ENCODE peak calls at places on chromosome 3, in ten cellular contexts. One of them, this sample, is unnamed.

GRCh38 chr3:64209866-64210609 is 15.2 kb downstream of the PRICKLE2 start:
- DNase-seq in sciatic nerve: peak; percentile 77
- DNase-seq in ACHN: no peak
- DNase-seq in T-helper 2 cell: no peak
- DNase-seq in stimulated activated CD4-positive, alpha-beta T cell treated with anti-CD3 and anti-CD28 coated beads, Interleukin-2, amount 100 ng/mL, for 48 hours: no peak
- DNase-seq in NCI-H510A: no peak
- DNase-seq in naive thymus-derived CD8-positive, alpha-beta T cell: no peak
- DNase-seq in germinal center: no peak
- DNase-seq in GM23338: no peak
- DNase-seq in H4: peak; percentile 60
- DNase-seq in this sample: no peak

GRCh38 chr3:104360038-104360437 is 1006.7 kb upstream of the ALCAM start:
- DNase-seq in sciatic nerve: no peak
- DNase-seq in ACHN: peak; percentile 24
- DNase-seq in T-helper 2 cell: no peak
- DNase-seq in stimulated activated CD4-positive, alpha-beta T cell treated with anti-CD3 and anti-CD28 coated beads, Interleukin-2, amount 100 ng/mL, for 48 hours: no peak
- DNase-seq in NCI-H510A: no peak
- DNase-seq in naive thymus-derived CD8-positive, alpha-beta T cell: no peak
- DNase-seq in germinal center: no peak
- DNase-seq in GM23338: no peak
- DNase-seq in H4: no peak
- DNase-seq in this sample: no peak

GRCh38 chr3:14039149-14039548 is 85.5 kb downstream of the CHCHD4 start:
- DNase-seq in sciatic nerve: no peak
- DNase-seq in ACHN: no peak
- DNase-seq in T-helper 2 cell: no peak
- DNase-seq in stimulated activated CD4-positive, alpha-beta T cell treated with anti-CD3 and anti-CD28 coated beads, Interleukin-2, amount 100 ng/mL, for 48 hours: no peak
- DNase-seq in NCI-H510A: no peak
- DNase-seq in naive thymus-derived CD8-positive, alpha-beta T cell: no peak
- DNase-seq in germinal center: no peak
- DNase-seq in GM23338: no peak
- DNase-seq in H4: no peak
- DNase-seq in this sample: no peak

GRCh38 chr3:123561188-123561587 is 23.7 kb downstream of the HACD2 start:
- DNase-seq in sciatic nerve: no peak
- DNase-seq in ACHN: no peak
- DNase-seq in T-helper 2 cell: no peak
- DNase-seq in stimulated activated CD4-positive, alpha-beta T cell treated with anti-CD3 and anti-CD28 coated beads, Interleukin-2, amount 100 ng/mL, for 48 hours: no peak
- DNase-seq in NCI-H510A: no peak
- DNase-seq in naive thymus-derived CD8-positive, alpha-beta T cell: no peak
- DNase-seq in germinal center: no peak
- DNase-seq in GM23338: no peak
- DNase-seq in H4: no peak
- DNase-seq in this sample: no peak

GRCh38 chr3:58116161-58116955 is 94.4 kb downstream of the DNASE1L3 start:
- DNase-seq in sciatic nerve: no peak
- DNase-seq in ACHN: no peak
- DNase-seq in T-helper 2 cell: no peak
- DNase-seq in stimulated activated CD4-positive, alpha-beta T cell treated with anti-CD3 and anti-CD28 coated beads, Interleukin-2, amount 100 ng/mL, for 48 hours: peak; percentile 9
- DNase-seq in NCI-H510A: no peak
- DNase-seq in naive thymus-derived CD8-positive, alpha-beta T cell: peak; percentile 89
- DNase-seq in germinal center: peak; percentile 83
- DNase-seq in GM23338: no peak
- DNase-seq in H4: no peak
- DNase-seq in this sample: no peak

GRCh38 chr3:82133070-82133606 is 371.7 kb upstream of the GBE1 start:
- DNase-seq in sciatic nerve: peak; percentile 65
- DNase-seq in ACHN: peak; percentile 59
- DNase-seq in T-helper 2 cell: no peak
- DNase-seq in stimulated activated CD4-positive, alpha-beta T cell treated with anti-CD3 and anti-CD28 coated beads, Interleukin-2, amount 100 ng/mL, for 48 hours: peak; percentile 23
- DNase-seq in NCI-H510A: peak; percentile 5
- DNase-seq in naive thymus-derived CD8-positive, alpha-beta T cell: peak; percentile 34
- DNase-seq in germinal center: peak; percentile 33
- DNase-seq in GM23338: peak; percentile 78
- DNase-seq in H4: peak; percentile 29
- DNase-seq in this sample: peak; percentile 57

GRCh38 chr3:160665784-160666526 is 11.0 kb upstream of the ARL14 start:
- DNase-seq in sciatic nerve: no peak
- DNase-seq in ACHN: no peak
- DNase-seq in T-helper 2 cell: no peak
- DNase-seq in stimulated activated CD4-positive, alpha-beta T cell treated with anti-CD3 and anti-CD28 coated beads, Interleukin-2, amount 100 ng/mL, for 48 hours: no peak
- DNase-seq in NCI-H510A: no peak
- DNase-seq in naive thymus-derived CD8-positive, alpha-beta T cell: no peak
- DNase-seq in germinal center: no peak
- DNase-seq in GM23338: no peak
- DNase-seq in H4: peak; percentile 65
- DNase-seq in this sample: peak; percentile 90

GRCh38 chr3:167750273-167750971 is 14.9 kb downstream of the SERPINI1 start:
- DNase-seq in sciatic nerve: no peak
- DNase-seq in ACHN: no peak
- DNase-seq in T-helper 2 cell: no peak
- DNase-seq in stimulated activated CD4-positive, alpha-beta T cell treated with anti-CD3 and anti-CD28 coated beads, Interleukin-2, amount 100 ng/mL, for 48 hours: no peak
- DNase-seq in NCI-H510A: no peak
- DNase-seq in naive thymus-derived CD8-positive, alpha-beta T cell: no peak
- DNase-seq in germinal center: peak; percentile 10
- DNase-seq in GM23338: no peak
- DNase-seq in H4: no peak
- DNase-seq in this sample: no peak

GRCh38 chr3:16319723-16320122 is 54.7 kb downstream of the OXNAD1 start:
- DNase-seq in sciatic nerve: no peak
- DNase-seq in ACHN: no peak
- DNase-seq in T-helper 2 cell: no peak
- DNase-seq in stimulated activated CD4-positive, alpha-beta T cell treated with anti-CD3 and anti-CD28 coated beads, Interleukin-2, amount 100 ng/mL, for 48 hours: no peak
- DNase-seq in NCI-H510A: no peak
- DNase-seq in naive thymus-derived CD8-positive, alpha-beta T cell: no peak
- DNase-seq in germinal center: no peak
- DNase-seq in GM23338: no peak
- DNase-seq in H4: no peak
- DNase-seq in this sample: no peak

GRCh38 chr3:189531271-189531670 is 99.9 kb upstream of the TP63 start:
- DNase-seq in sciatic nerve: no peak
- DNase-seq in ACHN: no peak
- DNase-seq in T-helper 2 cell: no peak
- DNase-seq in stimulated activated CD4-positive, alpha-beta T cell treated with anti-CD3 and anti-CD28 coated beads, Interleukin-2, amount 100 ng/mL, for 48 hours: no peak
- DNase-seq in NCI-H510A: no peak
- DNase-seq in naive thymus-derived CD8-positive, alpha-beta T cell: no peak
- DNase-seq in germinal center: no peak
- DNase-seq in GM23338: no peak
- DNase-seq in H4: no peak
- DNase-seq in this sample: no peak

GRCh38 chr3:21846976-21847375 is 96.0 kb upstream of the ZNF385D start:
- DNase-seq in sciatic nerve: no peak
- DNase-seq in ACHN: no peak
- DNase-seq in T-helper 2 cell: no peak
- DNase-seq in stimulated activated CD4-positive, alpha-beta T cell treated with anti-CD3 and anti-CD28 coated beads, Interleukin-2, amount 100 ng/mL, for 48 hours: no peak
- DNase-seq in NCI-H510A: no peak
- DNase-seq in naive thymus-derived CD8-positive, alpha-beta T cell: no peak
- DNase-seq in germinal center: no peak
- DNase-seq in GM23338: no peak
- DNase-seq in H4: no peak
- DNase-seq in this sample: no peak

GRCh38 chr3:189572249-189572648 is 58.9 kb upstream of the TP63 start:
- DNase-seq in sciatic nerve: no peak
- DNase-seq in ACHN: no peak
- DNase-seq in T-helper 2 cell: no peak
- DNase-seq in stimulated activated CD4-positive, alpha-beta T cell treated with anti-CD3 and anti-CD28 coated beads, Interleukin-2, amount 100 ng/mL, for 48 hours: no peak
- DNase-seq in NCI-H510A: no peak
- DNase-seq in naive thymus-derived CD8-positive, alpha-beta T cell: no peak
- DNase-seq in germinal center: no peak
- DNase-seq in GM23338: no peak
- DNase-seq in H4: no peak
- DNase-seq in this sample: no peak

GRCh38 chr3:184334470-184335158 is 2.8 kb upstream of the FAM131A start:
- DNase-seq in sciatic nerve: no peak
- DNase-seq in ACHN: peak; percentile 55
- DNase-seq in T-helper 2 cell: no peak
- DNase-seq in stimulated activated CD4-positive, alpha-beta T cell treated with anti-CD3 and anti-CD28 coated beads, Interleukin-2, amount 100 ng/mL, for 48 hours: no peak
- DNase-seq in NCI-H510A: no peak
- DNase-seq in naive thymus-derived CD8-positive, alpha-beta T cell: no peak
- DNase-seq in germinal center: no peak
- DNase-seq in GM23338: no peak
- DNase-seq in H4: peak; percentile 67
- DNase-seq in this sample: no peak

GRCh38 chr3:157099337-157100078 is 60.4 kb downstream of the CCNL1 start:
- DNase-seq in sciatic nerve: no peak
- DNase-seq in ACHN: no peak
- DNase-seq in T-helper 2 cell: no peak
- DNase-seq in stimulated activated CD4-positive, alpha-beta T cell treated with anti-CD3 and anti-CD28 coated beads, Interleukin-2, amount 100 ng/mL, for 48 hours: no peak
- DNase-seq in NCI-H510A: no peak
- DNase-seq in naive thymus-derived CD8-positive, alpha-beta T cell: no peak
- DNase-seq in germinal center: no peak
- DNase-seq in GM23338: no peak
- DNase-seq in H4: no peak
- DNase-seq in this sample: no peak

GRCh38 chr3:183944790-183945189 is 60.1 kb upstream of the PARL start:
- DNase-seq in sciatic nerve: no peak
- DNase-seq in ACHN: no peak
- DNase-seq in T-helper 2 cell: no peak
- DNase-seq in stimulated activated CD4-positive, alpha-beta T cell treated with anti-CD3 and anti-CD28 coated beads, Interleukin-2, amount 100 ng/mL, for 48 hours: no peak
- DNase-seq in NCI-H510A: no peak
- DNase-seq in naive thymus-derived CD8-positive, alpha-beta T cell: no peak
- DNase-seq in germinal center: no peak
- DNase-seq in GM23338: no peak
- DNase-seq in H4: no peak
- DNase-seq in this sample: no peak

This sample was measured in NCI-H146.